ENCODE peak calls at places on chromosome 22, in eight cellular contexts. W is CD8-positive, alpha-beta memory T cell; U is CD4-positive, alpha-beta memory T cell; Z is CD8-positive, alpha-beta T cell; X is Peyer's patch; I is colonic mucosa; A is gastrocnemius medialis; Q is tibial artery. B is an unnamed sample.

GRCh38 chr22:27512283-27512761 is 289.2 kb downstream of the MN1 start:
- DNase-seq in W (no peak), U (no peak), Z (no peak), X (peak; percentile 66), I (peak; percentile 39), A (peak; percentile 6), Q (peak; percentile 93), B (peak; percentile 61)

GRCh38 chr22:36397767-36398093 is 10.0 kb upstream of the MYH9 start:
- DNase-seq in W (no peak), U (no peak), Z (no peak), X (no peak), I (no peak), A (no peak), Q (no peak), B (no peak)

GRCh38 chr22:44448271-44448780 is 49.7 kb downstream of the RTL6 start:
- DNase-seq in W (no peak), U (no peak), Z (no peak), X (peak; percentile 50), I (no peak), A (no peak), Q (peak; percentile 83), B (no peak)

GRCh38 chr22:29739346-29739875 is 19.6 kb downstream of the CABP7 start:
- DNase-seq in W (no peak), U (no peak), Z (no peak), X (no peak), I (no peak), A (no peak), Q (no peak), B (no peak)

GRCh38 chr22:27987557-27987956 is 68.5 kb upstream of the PITPNB start:
- DNase-seq in W (no peak), U (no peak), Z (peak; percentile 48), X (peak; percentile 18), I (no peak), A (no peak), Q (peak; percentile 35), B (no peak)

GRCh38 chr22:43467571-43467970 is 55.8 kb downstream of the MPPED1 start:
- DNase-seq in W (no peak), U (no peak), Z (no peak), X (no peak), I (no peak), A (no peak), Q (no peak), B (no peak)

GRCh38 chr22:36577019-36577418 is 48.1 kb upstream of the EIF3D start:
- DNase-seq in W (no peak), U (no peak), Z (no peak), X (no peak), I (no peak), A (no peak), Q (no peak), B (no peak)

GRCh38 chr22:44752285-44753188 is at the start of gene ARHGAP8:
- DNase-seq in W (peak; percentile 13), U (no peak), Z (no peak), X (peak; percentile 62), I (peak; percentile 74), A (no peak), Q (no peak), B (peak; percentile 75)

GRCh38 chr22:36644333-36644757 is 59.2 kb downstream of the CACNG2 start:
- DNase-seq in W (no peak), U (peak; percentile 11), Z (no peak), X (no peak), I (peak; percentile 26), A (no peak), Q (no peak), B (no peak)

GRCh38 chr22:30206964-30207363 is 39.6 kb downstream of the LIF start:
- DNase-seq in W (no peak), U (no peak), Z (no peak), X (peak; percentile 50), I (no peak), A (no peak), Q (peak; percentile 75), B (no peak)

GRCh38 chr22:37028692-37029674 is 9.4 kb downstream of the MPST start:
- DNase-seq in W (no peak), U (no peak), Z (no peak), X (no peak), I (no peak), A (no peak), Q (no peak), B (no peak)

GRCh38 chr22:29359469-29359868 is 28.9 kb downstream of the AP1B1 start:
- DNase-seq in W (no peak), U (no peak), Z (no peak), X (peak; percentile 63), I (peak; percentile 59), A (peak; percentile 31), Q (no peak), B (no peak)

GRCh38 chr22:27212081-27212480 is 554.7 kb downstream of the MIAT start:
- DNase-seq in W (no peak), U (no peak), Z (no peak), X (no peak), I (no peak), A (no peak), Q (no peak), B (no peak)

GRCh38 chr22:44304354-44304753 is 8.4 kb downstream of the SHISAL1 start:
- DNase-seq in W (no peak), U (no peak), Z (no peak), X (no peak), I (no peak), A (no peak), Q (no peak), B (no peak)

GRCh38 chr22:44567846-44568493 is 69.9 kb upstream of the RTL6 start:
- DNase-seq in W (peak; percentile 35), U (peak; percentile 32), Z (peak; percentile 72), X (peak; percentile 72), I (peak; percentile 42), A (no peak), Q (peak; percentile 58), B (peak; percentile 5)

GRCh38 chr22:30290679-30291333 is 1.5 kb upstream of the CASTOR1 start:
- DNase-seq in W (no peak), U (no peak), Z (no peak), X (peak; percentile 79), I (peak; percentile 70), A (peak; percentile 70), Q (peak; percentile 94), B (peak; percentile 87)

GRCh38 chr22:42719656-42720262 is 911 bp downstream of the A4GALT start:
- DNase-seq in W (no peak), U (no peak), Z (no peak), X (no peak), I (no peak), A (no peak), Q (no peak), B (no peak)

GRCh38 chr22:23840026-23840425 is 1.2 kb upstream of the DERL3 start:
- DNase-seq in W (no peak), U (no peak), Z (no peak), X (no peak), I (no peak), A (no peak), Q (no peak), B (no peak)
- H3K4me1 ChIP-seq in W (peaks cover 11% of the 10 kb centered on the region), U (peaks cover 14% of the 10 kb centered on the region), Z (peaks cover 7% of the 10 kb centered on the region), X (peaks cover 20% of the 10 kb centered on the region), I (no peaks in the 10 kb centered on the region), A (peaks cover 61% of the 10 kb centered on the region), Q (peaks cover 23% of the 10 kb centered on the region), B (peaks cover 29% of the 10 kb centered on the region)

GRCh38 chr22:21939392-21940319 is 13.0 kb downstream of the PPM1F start:
- DNase-seq in W (no peak), U (no peak), Z (no peak), X (no peak), I (no peak), A (no peak), Q (no peak), B (no peak)

GRCh38 chr22:21938071-21938822 is 14.4 kb downstream of the PPM1F start:
- DNase-seq in W (peak; percentile 85), U (peak; percentile 88), Z (peak; percentile 95), X (peak; percentile 96), I (peak; percentile 96), A (peak; percentile 84), Q (peak; percentile 96), B (peak; percentile 97)

GRCh38 chr22:21940521-21940920 is 12.1 kb downstream of the PPM1F start:
- DNase-seq in W (no peak), U (no peak), Z (no peak), X (no peak), I (no peak), A (no peak), Q (no peak), B (no peak)

GRCh38 chr22:21937821-21938070 is 14.9 kb downstream of the PPM1F start:
- DNase-seq in W (no peak), U (no peak), Z (no peak), X (no peak), I (no peak), A (no peak), Q (no peak), B (no peak)

GRCh38 chr22:21938906-21939305 is 13.7 kb downstream of the PPM1F start:
- DNase-seq in W (no peak), U (no peak), Z (no peak), X (no peak), I (no peak), A (no peak), Q (no peak), B (no peak)
- H3K4me3 ChIP-seq in W (no peak overlapping the region), U (no peak overlapping the region), Z (no peak overlapping the region), X (peak overlapping the region; percentile 60), I (no peak overlapping the region), A (peak overlapping the region; percentile 68), Q (no peak overlapping the region), B (peak overlapping the region; percentile 61)

GRCh38 chr22:46047226-46047625 is 70.3 kb upstream of the WNT7B start:
- DNase-seq in W (no peak), U (no peak), Z (no peak), X (peak; percentile 31), I (no peak), A (no peak), Q (peak; percentile 51), B (peak; percentile 44)
- H3K27ac ChIP-seq in W (no peak overlapping the region), U (no peak overlapping the region), Z (no peak overlapping the region), X (peak overlapping the region; percentile 36), I (peak overlapping the region; percentile 15), A (peak overlapping the region; percentile 99), Q (peak overlapping the region; percentile 98), B (peak overlapping the region; percentile 76)

GRCh38 chr22:39946571-39947407 is 13.4 kb upstream of the TMA7B start:
- DNase-seq in W (no peak), U (no peak), Z (no peak), X (no peak), I (no peak), A (no peak), Q (no peak), B (no peak)

GRCh38 chr22:39953101-39953500 is 7.1 kb upstream of the TMA7B start:
- DNase-seq in W (no peak), U (no peak), Z (no peak), X (no peak), I (no peak), A (no peak), Q (no peak), B (no peak)

GRCh38 chr22:39952347-39952746 is 7.8 kb upstream of the TMA7B start:
- DNase-seq in W (peak; percentile 60), U (no peak), Z (no peak), X (no peak), I (no peak), A (no peak), Q (no peak), B (no peak)

GRCh38 chr22:39947488-39948216 is 12.5 kb upstream of the TMA7B start:
- DNase-seq in W (no peak), U (no peak), Z (no peak), X (no peak), I (no peak), A (no peak), Q (no peak), B (peak; percentile 78)

GRCh38 chr22:39949964-39950737 is 10.0 kb upstream of the TMA7B start:
- DNase-seq in W (no peak), U (no peak), Z (no peak), X (no peak), I (no peak), A (no peak), Q (no peak), B (no peak)
- H3K4me1 ChIP-seq in W (peaks cover 99% of the 10 kb centered on the region), U (peaks cover 100% of the 10 kb centered on the region), Z (peaks cover 100% of the 10 kb centered on the region), X (no peaks in the 10 kb centered on the region), I (no peaks in the 10 kb centered on the region), A (no peaks in the 10 kb centered on the region), Q (no peaks in the 10 kb centered on the region), B (peaks cover 11% of the 10 kb centered on the region)

B was measured in lower lobe of right lung.